ENCODE peak calls at places on chromosomes 7 and 10, in four cellular contexts. A, T, F and M are unnamed samples.

GRCh38 chr7:135991906-135992305 is 14.7 kb upstream of the MTPN start:
- DNase-seq in A (no peak), T (no peak), F (no peak), M (no peak)

GRCh38 chr10:101107771-101108170 is 23.3 kb upstream of the TLX1 start:
- DNase-seq in A (no peak), T (no peak), F (no peak), M (no peak)

GRCh38 chr7:138164804-138165203 is 88.5 kb downstream of the AKR1D1 start:
- DNase-seq in A (no peak), T (no peak), F (no peak), M (no peak)

GRCh38 chr7:158078161-158078910 is 509.3 kb downstream of the PTPRN2 start:
- DNase-seq in A (peak), T (no peak), F (no peak), M (no peak)

GRCh38 chr7:94540428-94540827 is 30.8 kb downstream of the CASD1 start:
- DNase-seq in A (no peak), T (no peak), F (peak), M (no peak)

GRCh38 chr10:4488924-4489323 is 337.1 kb upstream of the AKR1E2 start:
- DNase-seq in A (no peak), T (no peak), F (no peak), M (no peak)

GRCh38 chr7:135662373-135663114 is at the start of gene STMP1:
- DNase-seq in A (peak), T (peak), F (peak), M (peak)

GRCh38 chr7:156060925-156061324 is 248.7 kb upstream of the SHH start:
- DNase-seq in A (no peak), T (no peak), F (no peak), M (no peak)

GRCh38 chr7:41416208-41416595 is 286.7 kb downstream of the INHBA start:
- DNase-seq in A (no peak), T (no peak), F (no peak), M (no peak)

GRCh38 chr10:60446855-60447254 is 57.2 kb upstream of the ANK3 start:
- DNase-seq in A (no peak), T (no peak), F (peak), M (no peak)

GRCh38 chr7:155587486-155587885 is 41.1 kb upstream of the CNPY1 start:
- DNase-seq in A (no peak), T (no peak), F (no peak), M (no peak)

DNA sequence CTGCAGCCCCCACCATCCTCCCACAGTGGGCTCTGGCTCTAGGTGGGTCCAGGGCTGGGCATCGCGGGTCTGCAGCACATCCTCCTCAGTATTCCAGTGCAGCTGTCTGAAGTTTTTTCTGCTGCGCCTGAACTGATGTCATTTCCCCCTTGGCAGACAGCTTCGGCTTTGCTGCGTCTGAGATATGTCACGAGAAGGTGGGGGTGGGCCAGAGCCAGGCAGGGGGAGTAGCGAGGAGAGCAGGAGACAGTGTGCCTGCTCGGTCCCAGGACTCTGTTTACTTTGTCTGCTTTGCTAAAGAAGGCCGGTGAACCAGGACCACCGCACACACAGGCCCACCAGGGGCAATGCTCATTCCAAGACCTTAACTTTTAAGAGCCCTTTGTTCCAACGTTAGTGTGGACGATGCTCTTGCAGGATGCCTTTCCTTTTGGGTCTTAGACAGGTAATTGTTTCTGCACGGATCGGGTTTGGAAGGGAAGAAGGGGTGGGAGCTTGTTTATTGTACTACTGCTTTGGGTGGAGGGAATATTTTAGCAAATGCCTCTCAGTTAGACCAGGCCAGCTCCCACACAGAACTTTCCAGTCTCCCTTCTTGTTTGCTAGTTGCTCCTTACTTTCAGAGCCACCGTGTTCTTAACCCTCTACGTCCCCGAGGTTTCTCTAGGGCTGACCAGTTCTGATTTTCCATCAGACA is 32.4 kb downstream of the WBP1L start:
- DNase-seq in A (peak), T (no peak), F (peak), M (peak)
- H3K27ac ChIP-seq in A (peak), T (no peak), F (peak), M (peak)

GRCh38 chr7:114484226-114484625 is 69.6 kb downstream of the FOXP2 start:
- DNase-seq in A (no peak), T (no peak), F (no peak), M (no peak)

GRCh38 chr7:114487174-114487573 is 72.6 kb downstream of the FOXP2 start:
- DNase-seq in A (no peak), T (no peak), F (no peak), M (no peak)

GRCh38 chr7:114488696-114489095 is 74.1 kb downstream of the FOXP2 start:
- DNase-seq in A (no peak), T (no peak), F (no peak), M (no peak)
- H3K27ac ChIP-seq in A (no peak), T (no peak), F (no peak), M (no peak)

GRCh38 chr7:4745265-4745919 is 30.0 kb upstream of the AP5Z1 start:
- DNase-seq in A (no peak), T (no peak), F (no peak), M (no peak)

GRCh38 chr7:4747746-4748145 is 27.7 kb upstream of the AP5Z1 start:
- DNase-seq in A (no peak), T (no peak), F (no peak), M (no peak)

GRCh38 chr7:4745971-4746919 is 29.2 kb upstream of the AP5Z1 start:
- DNase-seq in A (peak), T (peak), F (peak), M (no peak)

GRCh38 chr7:4748267-4748666 is 27.2 kb upstream of the AP5Z1 start:
- DNase-seq in A (no peak), T (no peak), F (no peak), M (no peak)

DNA sequence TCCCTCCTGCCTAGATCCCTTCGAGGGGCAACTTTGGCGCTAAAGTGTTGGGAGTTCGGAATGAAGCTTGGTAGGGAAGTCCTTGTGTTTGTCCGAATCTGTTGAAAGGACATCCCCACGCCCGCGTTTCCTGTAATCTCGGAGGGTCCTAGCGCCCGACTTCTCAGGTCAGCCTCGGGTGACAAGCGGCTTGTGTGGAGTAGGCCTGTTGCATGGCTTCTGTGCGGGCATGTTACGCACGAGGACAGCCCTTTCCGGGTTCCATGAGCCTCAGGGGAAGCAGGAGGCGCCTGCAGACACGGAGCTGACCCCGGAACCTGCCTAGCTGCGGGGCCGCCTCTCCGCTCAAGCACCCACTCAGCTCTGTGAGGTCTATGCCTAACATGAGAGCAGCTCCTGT is 28.4 kb upstream of the AP5Z1 start:
- DNase-seq in A (no peak), T (no peak), F (no peak), M (no peak)
- H3K27ac ChIP-seq in A (peak), T (peak), F (peak), M (peak)

GRCh38 chr10:69049564-69049955 is 38.3 kb upstream of the SRGN start:
- DNase-seq in A (no peak), T (no peak), F (no peak), M (no peak)

GRCh38 chr10:69048103-69048502 is 39.8 kb upstream of the SRGN start:
- DNase-seq in A (peak), T (no peak), F (peak), M (no peak)

GRCh38 chr10:69055241-69055640 is 32.7 kb upstream of the SRGN start:
- DNase-seq in A (no peak), T (no peak), F (no peak), M (no peak)

GRCh38 chr10:69051303-69051702 is 36.6 kb upstream of the SRGN start:
- DNase-seq in A (no peak), T (no peak), F (peak), M (no peak)

GRCh38 chr10:69051710-69052487 is 36.0 kb upstream of the SRGN start:
- DNase-seq in A (no peak), T (no peak), F (no peak), M (no peak)
- H3K27ac ChIP-seq in A (no peak), T (no peak), F (no peak), M (no peak)

GRCh38 chr10:70317943-70318318 is 34.1 kb upstream of the NPFFR1 start:
- DNase-seq in A (no peak), T (no peak), F (no peak), M (no peak)

GRCh38 chr10:70320751-70321150 is 36.9 kb upstream of the NPFFR1 start:
- DNase-seq in A (no peak), T (no peak), F (no peak), M (no peak)

GRCh38 chr10:70319824-70320223 is 36.0 kb upstream of the NPFFR1 start:
- DNase-seq in A (no peak), T (no peak), F (no peak), M (no peak)

GRCh38 chr10:70317272-70317942 is 33.6 kb upstream of the NPFFR1 start:
- DNase-seq in A (no peak), T (no peak), F (no peak), M (no peak)

DNA sequence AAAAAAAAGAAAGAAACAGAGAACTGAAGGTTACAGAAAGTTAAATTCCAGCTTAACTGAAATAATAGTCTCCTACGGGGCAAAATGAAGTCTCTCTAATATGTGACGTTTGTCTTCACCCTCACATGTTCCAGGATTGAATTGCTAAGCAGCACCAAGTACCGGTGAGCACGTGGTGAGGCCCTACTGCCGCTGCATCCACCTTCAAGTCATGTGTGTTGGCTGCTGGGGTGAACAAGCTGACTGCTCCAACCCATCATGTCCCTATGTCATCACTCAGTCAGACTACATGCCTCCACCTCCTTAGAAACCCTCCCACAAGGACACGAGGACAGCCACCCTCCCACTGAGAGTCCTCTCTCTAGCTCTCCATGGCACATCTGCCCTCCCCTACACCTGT is 35.4 kb upstream of the NPFFR1 start:
- DNase-seq in A (no peak), T (no peak), F (no peak), M (no peak)
- H3K27ac ChIP-seq in A (no peak), T (no peak), F (no peak), M (no peak)

GRCh38 chr10:29304259-29305030 is 15.6 kb downstream of the LYZL1 start:
- DNase-seq in A (peak), T (peak), F (peak), M (peak)
- H3K27ac ChIP-seq in A (no peak), T (no peak), F (peak), M (no peak)

GRCh38 chr7:127391591-127392181 is 822 bp downstream of the ZNF800 start:
- DNase-seq in A (peak), T (peak), F (peak), M (peak)
- H3K27ac ChIP-seq in A (peak), T (peak), F (peak), M (peak)

DNA sequence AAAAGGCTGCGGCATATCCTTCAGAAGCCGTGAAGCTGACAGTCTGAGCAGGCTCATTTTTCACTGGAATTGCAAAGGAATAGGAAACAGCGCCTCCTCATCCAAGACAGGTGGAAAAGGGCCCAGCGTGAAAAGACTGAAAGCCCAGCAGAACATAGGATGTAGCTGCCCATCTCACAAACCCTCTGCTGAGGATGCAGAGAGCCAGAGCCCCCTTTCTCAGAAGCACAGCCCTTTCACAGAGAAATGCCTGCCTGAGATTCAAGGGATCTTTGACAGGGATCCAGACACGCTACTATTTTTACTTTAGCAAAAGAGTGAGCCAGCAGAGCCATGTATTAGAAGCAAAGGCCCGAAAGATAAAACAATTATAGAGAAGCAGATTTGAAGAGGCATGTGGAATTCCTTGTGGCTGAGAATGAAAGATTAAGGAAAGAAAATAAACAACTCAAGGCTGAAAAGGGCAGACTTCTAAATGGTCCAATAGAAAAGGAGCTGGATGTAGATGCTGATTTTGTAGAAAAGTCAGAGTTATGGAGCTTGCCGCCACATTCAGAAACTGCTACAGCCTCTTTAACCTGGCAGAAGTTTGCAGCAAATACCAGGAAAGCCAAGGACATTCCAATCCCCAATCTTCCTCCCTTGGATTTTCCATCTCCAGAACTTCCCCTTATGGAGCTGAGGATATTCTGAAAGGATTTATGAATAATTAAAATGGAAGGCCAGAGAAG is 36.9 kb downstream of the GDI2 start:
- DNase-seq in A (no peak), T (no peak), F (peak), M (no peak)
- H3K27ac ChIP-seq in A (peak), T (peak), F (peak), M (no peak)

GRCh38 chr10:119713744-119714483 is 11.9 kb upstream of the INPP5F start:
- DNase-seq in A (no peak), T (no peak), F (no peak), M (no peak)
- H3K27ac ChIP-seq in A (no peak), T (no peak), F (no peak), M (no peak)